ENCODE peak calls at places on chromosomes 4 and X, in four cellular contexts. Z, V, L and Q are unnamed samples. For H3K36me3, the result is how much of the 10 kb centered on the place peaks cover.

GRCh38 chr4:139919513-139919912 is 234.5 kb downstream of the MAML3 start:
- DNase-seq in Z (no peak), V (peak), L (peak), Q (no peak)

GRCh38 chr4:180350866-180351350 is 1892.3 kb upstream of the TENM3 start:
- DNase-seq in Z (no peak), V (no peak), L (no peak), Q (no peak)

GRCh38 chr4:108681321-108681809 is 31.0 kb downstream of the OSTC start:
- DNase-seq in Z (no peak), V (no peak), L (no peak), Q (no peak)

GRCh38 chr4:97395980-97396562 is 747.2 kb downstream of the STPG2 start:
- DNase-seq in Z (no peak), V (no peak), L (no peak), Q (no peak)

GRCh38 chrX:119481218-119481875 is 13.1 kb downstream of the SLC25A5 start:
- DNase-seq in Z (no peak), V (no peak), L (no peak), Q (no peak)

GRCh38 chr4:8180310-8181093 is 18.6 kb upstream of the SH3TC1 start:
- DNase-seq in Z (no peak), V (no peak), L (no peak), Q (no peak)

GRCh38 chr4:113588895-113589668 is 172.5 kb downstream of the CAMK2D start:
- DNase-seq in Z (no peak), V (no peak), L (no peak), Q (no peak)

GRCh38 chr4:155248002-155248896 is 39.8 kb downstream of the NPY2R start:
- DNase-seq in Z (no peak), V (no peak), L (no peak), Q (no peak)

GRCh38 chrX:24426340-24426913 is 38.7 kb upstream of the PDK3 start:
- DNase-seq in Z (no peak), V (no peak), L (no peak), Q (no peak)

GRCh38 chr4:165986956-165987698 is 114.1 kb downstream of the TLL1 start:
- DNase-seq in Z (no peak), V (no peak), L (no peak), Q (no peak)

GRCh38 chr4:1981251-1982055 is 27.3 kb downstream of the NELFA start:
- DNase-seq in Z (no peak), V (peak), L (no peak), Q (no peak)

GRCh38 chr4:121147923-121148443 is 16.1 kb downstream of the TNIP3 start:
- DNase-seq in Z (no peak), V (no peak), L (no peak), Q (no peak)

GRCh38 chr4:184355111-184355604 is 119.2 kb downstream of the IRF2 start:
- DNase-seq in Z (no peak), V (no peak), L (peak), Q (peak)

GRCh38 chr4:25031077-25031606 is 396 bp upstream of the LGI2 start:
- DNase-seq in Z (peak), V (peak), L (no peak), Q (no peak)

GRCh38 chrX:153492543-153492942 is 2.2 kb upstream of the BGN start:
- DNase-seq in Z (no peak), V (no peak), L (no peak), Q (no peak)

DNA sequence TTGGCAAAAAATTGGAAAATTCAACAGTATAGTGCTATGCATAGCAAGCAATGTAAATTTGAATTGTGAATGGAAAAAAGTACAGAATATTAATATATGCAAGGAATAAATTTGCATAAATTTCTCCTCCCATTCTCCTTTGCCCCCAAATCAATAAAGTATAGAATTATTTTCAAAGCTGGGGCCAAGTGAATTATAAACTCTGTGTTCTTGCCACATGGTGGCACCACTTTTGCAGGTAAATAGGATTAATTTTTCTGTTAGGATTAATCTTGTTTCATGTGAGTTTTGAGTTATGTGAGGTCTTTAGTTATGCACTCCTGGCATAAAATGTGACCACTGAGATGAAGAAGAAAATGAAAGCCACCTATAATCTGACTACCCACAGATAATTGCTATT is 19.9 kb downstream of the COPS4 start:
- DNase-seq in Z (no peak), V (no peak), L (no peak), Q (no peak)
- H3K36me3 ChIP-seq in Z (under half), V (under half), L (under half), Q (half or more)

DNA sequence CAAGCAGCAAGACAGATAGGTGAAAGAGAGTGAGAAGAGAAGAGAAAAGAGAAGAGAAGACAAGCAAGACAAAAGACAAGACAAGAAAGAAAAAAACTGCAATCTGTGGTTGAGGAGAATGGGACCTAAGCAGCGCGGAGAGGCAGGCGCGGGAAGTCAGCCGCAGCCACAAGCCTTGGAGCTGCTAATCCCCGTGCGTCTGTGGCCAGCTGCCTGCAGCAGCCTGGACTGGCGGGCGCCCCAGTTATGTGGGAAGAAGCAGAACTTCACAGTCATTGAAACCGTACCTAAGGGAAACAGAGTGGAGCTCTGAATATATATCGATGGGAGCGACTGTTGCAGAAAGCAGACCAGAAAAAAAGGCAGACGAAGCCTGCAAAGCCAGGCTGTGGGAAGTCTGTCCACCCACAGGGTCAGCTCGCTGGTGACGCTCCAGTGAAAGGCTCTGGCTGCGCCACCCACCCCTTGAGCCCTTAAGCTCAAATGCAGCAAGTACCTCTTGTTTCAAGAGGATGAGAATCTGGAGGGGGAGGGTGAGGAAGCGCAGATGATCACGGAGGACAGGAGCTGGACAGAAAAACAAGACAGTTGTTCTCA is 24.8 kb downstream of the KCNE5 start:
- DNase-seq in Z (no peak), V (peak), L (no peak), Q (no peak)
- H3K4me3 ChIP-seq in Z (no peak), V (no peak), L (no peak), Q (no peak)

GRCh38 chr4:102579794-102580462 is 78.8 kb downstream of the NFKB1 start:
- DNase-seq in Z (no peak), V (no peak), L (no peak), Q (no peak)
- H3K36me3 ChIP-seq in Z (under half), V (under half), L (under half), Q (under half)

GRCh38 chr4:117417856-117418255 is 332.5 kb upstream of the TRAM1L1 start:
- DNase-seq in Z (no peak), V (no peak), L (no peak), Q (no peak)

DNA sequence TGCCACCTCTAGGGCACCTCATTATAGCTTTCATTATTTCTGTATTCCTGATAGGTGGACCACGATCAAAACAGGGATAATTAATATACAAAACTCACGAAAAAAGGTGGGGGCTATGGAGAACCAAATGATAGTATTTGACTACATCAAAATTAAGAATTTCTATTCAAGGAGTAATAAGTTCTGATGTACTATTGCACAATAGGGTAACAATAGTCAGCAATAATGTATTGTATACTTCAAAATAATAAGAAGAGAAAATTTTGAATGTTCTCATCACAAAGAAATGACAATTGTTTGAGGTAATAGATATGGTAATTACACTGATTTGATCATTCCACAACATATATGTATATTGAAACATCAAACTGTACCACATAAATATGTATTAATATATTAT is 327.3 kb upstream of the TRAM1L1 start:
- DNase-seq in Z (no peak), V (no peak), L (no peak), Q (no peak)
- H3K4me3 ChIP-seq in Z (no peak), V (no peak), L (no peak), Q (no peak)

DNA sequence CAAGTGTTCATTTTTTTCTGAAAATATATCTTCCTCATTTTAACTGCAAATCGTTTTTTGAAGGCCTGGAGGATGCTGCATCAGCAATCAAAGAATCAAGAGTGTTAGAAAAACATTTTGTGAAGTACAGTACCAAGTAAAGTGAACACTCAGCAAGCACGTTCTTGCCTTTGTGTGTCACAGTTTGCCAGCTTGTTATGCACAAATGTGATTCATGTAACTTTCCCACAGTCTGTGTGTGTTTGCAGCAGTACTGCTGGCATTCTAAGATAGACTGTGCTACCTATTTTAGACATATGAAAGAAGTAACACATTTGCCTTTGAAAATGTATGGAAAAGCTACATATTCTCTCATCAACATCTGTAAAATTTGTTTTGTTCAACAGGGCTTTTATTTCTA is 1617.7 kb downstream of the RPA4 start:
- DNase-seq in Z (no peak), V (no peak), L (no peak), Q (no peak)
- H3K36me3 ChIP-seq in Z (under half), V (under half), L (under half), Q (under half)

GRCh38 chr4:182808673-182809416 is 108.3 kb downstream of the DCTD start:
- DNase-seq in Z (no peak), V (no peak), L (no peak), Q (no peak)
- H3K4me3 ChIP-seq in Z (no peak), V (no peak), L (no peak), Q (no peak)

DNA sequence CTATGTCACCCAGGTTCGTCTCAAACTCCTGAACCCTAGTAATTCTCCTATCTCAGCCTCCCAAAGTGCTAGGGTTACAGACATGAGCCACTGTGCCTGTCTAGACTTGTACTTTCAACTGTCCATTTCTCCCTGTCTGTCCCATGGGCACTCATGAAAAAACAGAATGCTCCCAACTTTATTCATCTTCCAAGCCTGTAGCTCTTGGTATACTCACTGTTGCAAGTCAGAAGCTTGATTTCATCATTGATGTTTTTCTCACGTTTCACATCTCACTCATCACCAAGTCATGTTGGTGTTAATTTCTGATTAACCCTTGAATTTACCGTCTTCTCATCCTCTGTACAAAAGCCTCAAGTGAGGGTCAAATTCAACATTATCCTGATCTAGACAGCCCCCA is 7.3 kb upstream of the SRP72 start:
- DNase-seq in Z (no peak), V (no peak), L (no peak), Q (no peak)
- H3K36me3 ChIP-seq in Z (under half), V (under half), L (under half), Q (under half)

DNA sequence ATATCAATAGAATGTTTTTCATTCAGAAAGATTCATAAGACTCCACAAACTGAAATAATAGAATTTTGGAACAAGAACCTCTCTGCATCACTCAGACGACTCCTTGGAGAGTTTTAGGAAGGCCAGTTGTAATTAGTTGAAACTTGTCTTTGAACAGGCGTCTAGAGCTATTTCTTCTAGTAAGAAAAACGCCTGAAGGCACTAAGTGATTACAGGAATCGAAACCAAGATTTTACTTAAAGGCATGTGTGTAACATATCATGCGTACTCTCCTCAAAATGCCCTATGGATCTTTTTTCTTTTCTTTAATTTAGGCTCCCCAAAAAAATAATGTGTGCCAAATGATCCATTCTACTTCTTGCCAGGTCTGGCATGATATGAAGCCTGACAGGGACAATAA is 80.2 kb upstream of the ATOH1 start:
- DNase-seq in Z (no peak), V (no peak), L (no peak), Q (no peak)
- H3K4me3 ChIP-seq in Z (no peak), V (no peak), L (no peak), Q (no peak)